ENCODE peak calls at places on chromosomes 6 and 20, in five cellular contexts. E is transverse colon, J is upper lobe of left lung, T is K562, P is suprapubic skin. G is an unnamed sample.

GRCh38 chr6:10411915-10412164 is 3.0 kb downstream of the TFAP2A start:
- DNase-seq in E (no peak), J (no peak), T (no peak), P (no peak), G (no peak)

GRCh38 chr20:45817652-45818194 is 5.3 kb downstream of the UBE2C start:
- DNase-seq in E (no peak), J (no peak), T (no peak), P (no peak), G (peak; percentile 45)

GRCh38 chr6:14252271-14252850 is 134.8 kb downstream of the CD83 start:
- DNase-seq in E (no peak), J (no peak), T (no peak), P (no peak), G (no peak)

GRCh38 chr6:26525818-26526217 is 12.3 kb upstream of the HMGN4 start:
- DNase-seq in E (no peak), J (no peak), T (no peak), P (no peak), G (no peak)

GRCh38 chr6:139262519-139263300 is 29.1 kb downstream of the TXLNB start:
- DNase-seq in E (no peak), J (no peak), T (no peak), P (no peak), G (no peak)

GRCh38 chr6:3381233-3382065 is 75.4 kb downstream of the SLC22A23 start:
- DNase-seq in E (no peak), J (no peak), T (no peak), P (no peak), G (no peak)

GRCh38 chr6:16758163-16758975 is 2.9 kb downstream of the ATXN1 start:
- DNase-seq in E (no peak), J (no peak), T (no peak), P (no peak), G (no peak)

GRCh38 chr6:139753198-139753861 is 378.9 kb upstream of the CITED2 start:
- DNase-seq in E (no peak), J (no peak), T (no peak), P (no peak), G (no peak)

GRCh38 chr20:49519777-49520359 is 37.4 kb upstream of the KCNB1 start:
- DNase-seq in E (no peak), J (no peak), T (no peak), P (no peak), G (no peak)

GRCh38 chr20:57616143-57616951 is 3.9 kb downstream of the ZBP1 start:
- DNase-seq in E (no peak), J (peak; percentile 66), T (no peak), P (no peak), G (no peak)

GRCh38 chr6:91438570-91438969 is 851.7 kb upstream of the MAP3K7 start:
- DNase-seq in E (no peak), J (no peak), T (no peak), P (no peak), G (no peak)

GRCh38 chr6:69097948-69098347 is 462.9 kb downstream of the ADGRB3 start:
- DNase-seq in E (no peak), J (no peak), T (no peak), P (no peak), G (no peak)

GRCh38 chr6:27592481-27593199 is 119.7 kb upstream of the ZNF184 start:
- DNase-seq in E (no peak), J (no peak), T (peak; percentile 90), P (no peak), G (no peak)

GRCh38 chr6:34506718-34507117 is 40.8 kb downstream of the PACSIN1 start:
- DNase-seq in E (no peak), J (no peak), T (no peak), P (peak; percentile 21), G (no peak)

GRCh38 chr20:37915800-37916570 is 13.1 kb downstream of the VSTM2L start:
- DNase-seq in E (no peak), J (no peak), T (peak; percentile 38), P (no peak), G (no peak)

GRCh38 chr6:137881522-137881886 is 14.4 kb downstream of the TNFAIP3 start:
- DNase-seq in E (no peak), J (peak; percentile 36), T (no peak), P (no peak), G (no peak)

GRCh38 chr6:68158256-68158655 is 476.8 kb upstream of the ADGRB3 start:
- DNase-seq in E (no peak), J (no peak), T (no peak), P (no peak), G (no peak)

GRCh38 chr6:39791850-39792500 is at the start of gene DAAM2:
- DNase-seq in E (peak; percentile 50), J (peak; percentile 94), T (no peak), P (peak; percentile 71), G (peak; percentile 54)

GRCh38 chr20:8851446-8851845 is 217.4 kb upstream of the PLCB4 start:
- DNase-seq in E (no peak), J (no peak), T (no peak), P (no peak), G (no peak)

GRCh38 chr6:147756000-147756399 is 247.5 kb downstream of the SAMD5 start:
- DNase-seq in E (no peak), J (no peak), T (no peak), P (no peak), G (no peak)

GRCh38 chr20:34559311-34560140 is 1.0 kb downstream of the MAP1LC3A start:
- DNase-seq in E (no peak), J (peak; percentile 86), T (no peak), P (no peak), G (no peak)

GRCh38 chr20:19205999-19206398 is 6.4 kb upstream of the SLC24A3 start:
- DNase-seq in E (peak; percentile 80), J (peak; percentile 93), T (peak; percentile 44), P (peak; percentile 74), G (peak; percentile 67)

GRCh38 chr20:50251992-50252491 is 61.4 kb downstream of the CEBPB start:
- DNase-seq in E (no peak), J (no peak), T (no peak), P (no peak), G (no peak)

GRCh38 chr6:128826606-128827005 is 56.3 kb upstream of the LAMA2 start:
- DNase-seq in E (no peak), J (no peak), T (no peak), P (no peak), G (no peak)

GRCh38 chr6:118597636-118598035 is 49.5 kb downstream of the PLN start:
- DNase-seq in E (no peak), J (no peak), T (no peak), P (no peak), G (no peak)

GRCh38 chr6:38169826-38170526 is 350.4 kb downstream of the ZFAND3 start:
- DNase-seq in E (peak; percentile 58), J (no peak), T (no peak), P (no peak), G (no peak)

GRCh38 chr6:28982476-28983266 is 22.4 kb downstream of the ZNF311 start:
- DNase-seq in E (no peak), J (no peak), T (peak; percentile 76), P (no peak), G (no peak)

DNA sequence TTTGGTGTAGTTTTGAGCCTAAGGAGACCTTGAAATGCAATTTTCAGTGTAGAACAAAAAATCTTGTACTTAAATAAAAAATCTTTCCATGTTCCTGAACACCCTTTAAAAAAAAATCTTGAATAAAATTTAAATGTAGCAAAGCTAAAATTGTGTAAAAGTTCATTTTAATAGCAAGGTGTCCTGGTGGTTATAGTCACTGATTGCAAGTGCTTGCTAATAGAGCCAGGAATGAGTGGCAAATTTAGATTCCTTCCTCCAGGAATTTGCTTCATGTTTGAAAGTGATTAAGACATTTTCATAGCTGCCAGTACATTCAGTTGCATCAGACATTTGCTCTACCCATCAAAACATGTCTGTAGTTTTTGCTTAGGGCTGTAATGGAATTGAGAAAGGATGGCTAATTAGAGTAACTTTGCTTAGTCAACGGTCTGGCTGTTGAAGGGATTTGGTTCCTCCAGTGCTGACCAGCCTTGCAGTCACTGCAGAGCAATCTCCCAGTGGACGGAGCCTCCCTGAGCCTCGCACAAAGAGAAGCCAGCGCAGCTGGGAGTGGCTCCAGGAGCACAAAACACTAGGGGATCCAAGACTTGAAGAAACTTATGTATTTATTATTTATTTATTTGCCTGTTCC is 36.5 kb downstream of the AKAP12 start:
- DNase-seq in E (no peak), J (no peak), T (no peak), P (peak; percentile 69), G (no peak)
- TF ChIP-seq EP300 in E (no peak), J (no peak), T (no peak), P (no peak), G (peak; percentile 64)

DNA sequence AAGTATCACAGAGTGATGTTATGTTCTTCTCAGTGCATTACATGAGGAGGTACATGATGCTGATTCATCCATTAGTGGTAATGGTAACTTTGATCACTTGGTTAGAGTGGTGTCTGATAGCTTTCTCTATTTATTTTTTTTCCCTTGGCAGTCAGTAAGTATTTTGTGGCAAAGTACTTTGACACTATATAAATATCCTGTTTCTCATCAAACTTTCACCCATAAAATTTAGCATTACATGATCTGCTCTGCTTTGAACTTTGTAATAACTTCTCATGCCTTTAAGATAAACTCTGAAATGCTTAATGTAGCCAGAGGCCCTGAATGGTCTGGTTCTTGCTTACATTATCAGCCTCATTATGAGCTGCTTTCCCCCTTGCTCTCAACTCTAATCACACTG is 127.9 kb downstream of the MBOAT1 start:
- DNase-seq in E (no peak), J (no peak), T (no peak), P (no peak), G (no peak)
- TF ChIP-seq POLR2A in E (no peak), J (no peak), T (no peak), P (no peak), G (no peak)

DNA sequence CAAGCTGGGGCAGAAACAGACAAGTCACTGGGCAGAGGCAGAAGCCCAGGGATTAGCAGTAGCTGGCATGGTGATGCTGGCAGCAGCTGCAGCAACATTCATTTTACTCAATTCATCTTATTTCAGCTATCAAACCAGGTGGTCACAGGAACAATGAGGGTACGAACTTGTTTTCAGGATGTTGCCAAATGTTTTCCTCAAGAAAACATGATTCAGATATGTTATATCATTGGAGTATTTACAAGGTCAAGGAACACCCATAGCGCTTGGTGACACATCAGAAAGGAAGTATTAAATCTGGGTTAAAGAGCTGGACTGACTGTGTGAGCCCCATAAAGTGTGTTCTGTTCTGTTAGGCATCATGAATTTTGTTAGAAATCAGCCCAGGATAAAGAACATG is 456.9 kb upstream of the ID4 start:
- DNase-seq in E (no peak), J (no peak), T (no peak), P (no peak), G (no peak)
- H3K27ac ChIP-seq in E (no peak overlapping the region), J (no peak overlapping the region), T (no peak overlapping the region), P (no peak overlapping the region), G (no peak overlapping the region)

GRCh38 chr6:135909737-135910387 is 58.4 kb downstream of the PDE7B start:
- DNase-seq in E (peak; percentile 39), J (no peak), T (peak; percentile 58), P (no peak), G (no peak)

GRCh38 chr6:135919026-135919425 is 67.5 kb downstream of the PDE7B start:
- DNase-seq in E (no peak), J (no peak), T (no peak), P (no peak), G (no peak)

GRCh38 chr6:135910943-135911618 is 59.6 kb downstream of the PDE7B start:
- DNase-seq in E (no peak), J (no peak), T (no peak), P (no peak), G (no peak)

DNA sequence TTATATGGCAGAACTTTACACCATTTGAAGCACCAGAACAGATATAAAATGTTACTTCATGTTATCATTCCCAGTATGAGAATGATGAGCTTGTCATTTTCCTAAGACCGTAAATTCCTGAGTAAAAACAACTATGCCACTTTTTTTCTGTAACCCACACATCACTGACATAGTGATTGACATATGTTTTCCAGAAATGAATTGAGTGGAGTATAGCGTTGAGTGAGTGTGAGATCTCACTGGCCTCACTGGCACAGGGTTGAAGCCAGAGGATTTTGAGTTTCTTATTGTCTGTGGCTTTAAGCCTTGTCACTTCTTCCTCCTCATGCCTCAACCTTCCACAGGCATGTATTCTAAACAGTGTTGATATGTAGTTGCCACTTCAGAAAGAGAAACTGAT is 62.3 kb downstream of the PDE7B start:
- DNase-seq in E (no peak), J (no peak), T (no peak), P (no peak), G (no peak)
- TF ChIP-seq EP300 in E (no peak), J (no peak), T (no peak), P (no peak), G (no peak)

G was measured in tibial nerve.